ENCODE peak calls at places on chromosome 13, in four cellular contexts. One of them, this sample, is unnamed.

GRCh38 chr13:27352698-27353097 is 71.7 kb upstream of the GTF3A start:
- DNase-seq in Calu3: no peak
- DNase-seq in PC-3: no peak
- DNase-seq in progenitor cell of endocrine pancreas: no peak
- DNase-seq in this sample: no peak

GRCh38 chr13:114152831-114153371 is 20.5 kb upstream of the RASA3 start:
- DNase-seq in Calu3: no peak
- DNase-seq in PC-3: no peak
- DNase-seq in progenitor cell of endocrine pancreas: no peak
- DNase-seq in this sample: no peak

GRCh38 chr13:49248433-49249002 is 793 bp downstream of the CDADC1 start:
- DNase-seq in Calu3: peak; percentile 6
- DNase-seq in PC-3: peak; percentile 6
- DNase-seq in progenitor cell of endocrine pancreas: no peak
- DNase-seq in this sample: peak; percentile 33

GRCh38 chr13:28792992-28793391 is 27.1 kb upstream of the MTUS2 start:
- DNase-seq in Calu3: no peak
- DNase-seq in PC-3: no peak
- DNase-seq in progenitor cell of endocrine pancreas: no peak
- DNase-seq in this sample: no peak

GRCh38 chr13:36673838-36674326 is at the start of gene SERTM1:
- DNase-seq in Calu3: no peak
- DNase-seq in PC-3: no peak
- DNase-seq in progenitor cell of endocrine pancreas: peak; percentile 56
- DNase-seq in this sample: peak; percentile 29

GRCh38 chr13:20570540-20570939 is 3.6 kb downstream of the IFT88 start:
- DNase-seq in Calu3: no peak
- DNase-seq in PC-3: no peak
- DNase-seq in progenitor cell of endocrine pancreas: no peak
- DNase-seq in this sample: no peak

GRCh38 chr13:106481919-106482318 is 53.5 kb downstream of the EFNB2 start:
- DNase-seq in Calu3: no peak
- DNase-seq in PC-3: no peak
- DNase-seq in progenitor cell of endocrine pancreas: no peak
- DNase-seq in this sample: no peak

GRCh38 chr13:34358811-34359513 is 541.0 kb downstream of the RFC3 start:
- DNase-seq in Calu3: no peak
- DNase-seq in PC-3: peak; percentile 83
- DNase-seq in progenitor cell of endocrine pancreas: no peak
- DNase-seq in this sample: peak; percentile 79

GRCh38 chr13:42707596-42707995 is 73.8 kb upstream of the FAM216B start:
- DNase-seq in Calu3: no peak
- DNase-seq in PC-3: no peak
- DNase-seq in progenitor cell of endocrine pancreas: no peak
- DNase-seq in this sample: no peak

GRCh38 chr13:74825170-74825948 is 656.6 kb downstream of the TBC1D4 start:
- DNase-seq in Calu3: no peak
- DNase-seq in PC-3: peak; percentile 84
- DNase-seq in progenitor cell of endocrine pancreas: no peak
- DNase-seq in this sample: peak; percentile 92

GRCh38 chr13:84684048-84684662 is 801.9 kb upstream of the SLITRK1 start:
- DNase-seq in Calu3: no peak
- DNase-seq in PC-3: peak; percentile 33
- DNase-seq in progenitor cell of endocrine pancreas: no peak
- DNase-seq in this sample: peak; percentile 48

GRCh38 chr13:29081697-29082440 is 261.7 kb downstream of the MTUS2 start:
- DNase-seq in Calu3: no peak
- DNase-seq in PC-3: no peak
- DNase-seq in progenitor cell of endocrine pancreas: no peak
- DNase-seq in this sample: no peak

GRCh38 chr13:75469087-75469486 is 12.9 kb downstream of the TBC1D4 start:
- DNase-seq in Calu3: no peak
- DNase-seq in PC-3: no peak
- DNase-seq in progenitor cell of endocrine pancreas: no peak
- DNase-seq in this sample: no peak

GRCh38 chr13:90217275-90217674 is 1130.2 kb upstream of the MIR17HG start:
- DNase-seq in Calu3: no peak
- DNase-seq in PC-3: no peak
- DNase-seq in progenitor cell of endocrine pancreas: no peak
- DNase-seq in this sample: no peak

GRCh38 chr13:62512194-62513141 is 1096.8 kb upstream of the PCDH20 start:
- DNase-seq in Calu3: peak; percentile 13
- DNase-seq in PC-3: peak; percentile 58
- DNase-seq in progenitor cell of endocrine pancreas: no peak
- DNase-seq in this sample: peak; percentile 53

GRCh38 chr13:32354040-32354439 is 38.7 kb downstream of the BRCA2 start:
- DNase-seq in Calu3: no peak
- DNase-seq in PC-3: no peak
- DNase-seq in progenitor cell of endocrine pancreas: no peak
- DNase-seq in this sample: no peak

GRCh38 chr13:33487575-33488243 is 202.2 kb upstream of the STARD13 start:
- DNase-seq in Calu3: peak; percentile 8
- DNase-seq in PC-3: peak; percentile 54
- DNase-seq in progenitor cell of endocrine pancreas: no peak
- DNase-seq in this sample: peak; percentile 56

GRCh38 chr13:33509642-33510229 is 224.2 kb upstream of the STARD13 start:
- DNase-seq in Calu3: peak; percentile 16
- DNase-seq in PC-3: peak; percentile 23
- DNase-seq in progenitor cell of endocrine pancreas: no peak
- DNase-seq in this sample: peak; percentile 34

GRCh38 chr13:50598338-50598737 is 245.2 kb downstream of the DLEU7 start:
- DNase-seq in Calu3: no peak
- DNase-seq in PC-3: no peak
- DNase-seq in progenitor cell of endocrine pancreas: no peak
- DNase-seq in this sample: no peak

GRCh38 chr13:92829930-92830329 is 396.7 kb upstream of the GPC6 start:
- DNase-seq in Calu3: no peak
- DNase-seq in PC-3: no peak
- DNase-seq in progenitor cell of endocrine pancreas: no peak
- DNase-seq in this sample: no peak

GRCh38 chr13:74770361-74770760 is 636.2 kb upstream of the KLF12 start:
- DNase-seq in Calu3: no peak
- DNase-seq in PC-3: peak; percentile 78
- DNase-seq in progenitor cell of endocrine pancreas: no peak
- DNase-seq in this sample: peak; percentile 75

GRCh38 chr13:94711561-94712286 is 621 bp downstream of the SOX21 start:
- DNase-seq in Calu3: peak; percentile 7
- DNase-seq in PC-3: peak; percentile 27
- DNase-seq in progenitor cell of endocrine pancreas: peak; percentile 22
- DNase-seq in this sample: peak; percentile 44

GRCh38 chr13:30504081-30504480 is 38.3 kb upstream of the HMGB1 start:
- DNase-seq in Calu3: no peak
- DNase-seq in PC-3: no peak
- DNase-seq in progenitor cell of endocrine pancreas: no peak
- DNase-seq in this sample: no peak

GRCh38 chr13:45928843-45929242 is 77.3 kb upstream of the SIAH3 start:
- DNase-seq in Calu3: no peak
- DNase-seq in PC-3: peak; percentile 11
- DNase-seq in progenitor cell of endocrine pancreas: no peak
- DNase-seq in this sample: peak; percentile 58

GRCh38 chr13:73970413-73971055 is 163.7 kb downstream of the KLF12 start:
- DNase-seq in Calu3: no peak
- DNase-seq in PC-3: no peak
- DNase-seq in progenitor cell of endocrine pancreas: no peak
- DNase-seq in this sample: no peak

GRCh38 chr13:77022341-77022740 is 4.6 kb downstream of the FBXL3 start:
- DNase-seq in Calu3: no peak
- DNase-seq in PC-3: no peak
- DNase-seq in progenitor cell of endocrine pancreas: no peak
- DNase-seq in this sample: peak; percentile 24

GRCh38 chr13:88436974-88437373 is 765.8 kb downstream of the SLITRK5 start:
- DNase-seq in Calu3: no peak
- DNase-seq in PC-3: no peak
- DNase-seq in progenitor cell of endocrine pancreas: no peak
- DNase-seq in this sample: no peak

GRCh38 chr13:101845501-101846012 is 393.1 kb downstream of the ITGBL1 start:
- DNase-seq in Calu3: peak; percentile 0
- DNase-seq in PC-3: peak; percentile 22
- DNase-seq in progenitor cell of endocrine pancreas: no peak
- DNase-seq in this sample: no peak

GRCh38 chr13:79309690-79310089 is 96.4 kb downstream of the RBM26 start:
- DNase-seq in Calu3: no peak
- DNase-seq in PC-3: no peak
- DNase-seq in progenitor cell of endocrine pancreas: no peak
- DNase-seq in this sample: no peak

GRCh38 chr13:37288057-37288720 is 182.7 kb upstream of the CSNK1A1L start:
- DNase-seq in Calu3: no peak
- DNase-seq in PC-3: no peak
- DNase-seq in progenitor cell of endocrine pancreas: no peak
- DNase-seq in this sample: no peak

GRCh38 chr13:23268441-23268840 is 87.7 kb downstream of the SGCG start:
- DNase-seq in Calu3: no peak
- DNase-seq in PC-3: no peak
- DNase-seq in progenitor cell of endocrine pancreas: no peak
- DNase-seq in this sample: no peak
- TF ChIP-seq CTCF in Calu3: no peak
- TF ChIP-seq CTCF in PC-3: no peak
- TF ChIP-seq CTCF in progenitor cell of endocrine pancreas: no peak
- TF ChIP-seq CTCF in this sample: no peak

DNA sequence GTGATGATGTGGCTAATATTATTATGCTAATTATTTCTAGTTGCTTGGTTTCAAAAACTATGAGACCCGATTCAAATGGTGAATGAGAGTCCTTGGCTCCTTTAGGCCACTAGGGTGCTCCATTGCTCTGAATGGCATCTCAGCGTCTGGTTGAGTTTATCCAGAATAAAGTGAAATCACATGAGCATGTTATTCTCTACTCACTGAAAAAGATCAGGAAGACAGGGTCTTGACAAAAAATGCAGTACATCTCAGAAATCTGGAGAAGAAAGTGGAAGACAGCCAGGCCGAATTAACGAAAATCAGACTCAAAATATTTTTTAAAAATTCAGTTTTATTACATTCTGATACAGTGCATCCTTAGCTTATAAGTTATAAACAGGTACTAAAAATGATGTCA is 516.2 kb downstream of the MYO16 start:
- DNase-seq in Calu3: no peak
- DNase-seq in PC-3: peak; percentile 74
- DNase-seq in progenitor cell of endocrine pancreas: no peak
- DNase-seq in this sample: peak; percentile 81
- TF ChIP-seq CTCF in Calu3: no peak
- TF ChIP-seq CTCF in PC-3: peak; percentile 87
- TF ChIP-seq CTCF in progenitor cell of endocrine pancreas: peak; percentile 76
- TF ChIP-seq CTCF in this sample: peak; percentile 96

GRCh38 chr13:99766641-99767045 is 204.9 kb downstream of the ZIC5 start:
- DNase-seq in Calu3: no peak
- DNase-seq in PC-3: no peak
- DNase-seq in progenitor cell of endocrine pancreas: no peak
- DNase-seq in this sample: no peak
- TF ChIP-seq CTCF in Calu3: no peak
- TF ChIP-seq CTCF in PC-3: no peak
- TF ChIP-seq CTCF in progenitor cell of endocrine pancreas: peak; percentile 47
- TF ChIP-seq CTCF in this sample: no peak

DNA sequence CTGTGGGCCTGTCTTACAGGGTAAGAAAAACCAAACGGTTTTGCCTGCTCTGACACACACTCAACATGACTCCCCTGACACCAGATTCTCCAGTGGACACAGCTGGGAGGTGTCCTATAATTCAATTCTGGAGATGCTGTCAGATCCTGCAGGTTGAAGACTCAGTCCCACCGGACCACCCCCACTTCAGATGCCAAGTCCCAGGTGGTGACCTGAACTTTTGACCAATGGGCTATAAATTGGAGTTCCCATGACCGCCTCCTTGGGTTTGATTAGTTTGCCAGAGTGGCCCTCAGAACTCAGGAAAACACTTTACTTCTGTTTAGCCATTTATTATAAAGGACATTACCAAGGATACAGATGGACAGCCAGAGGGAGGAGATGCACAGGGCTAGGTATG is 52.6 kb downstream of the RGCC start:
- DNase-seq in Calu3: no peak
- DNase-seq in PC-3: no peak
- DNase-seq in progenitor cell of endocrine pancreas: no peak
- DNase-seq in this sample: no peak
- TF ChIP-seq CTCF in Calu3: no peak
- TF ChIP-seq CTCF in PC-3: no peak
- TF ChIP-seq CTCF in progenitor cell of endocrine pancreas: no peak
- TF ChIP-seq CTCF in this sample: no peak

GRCh38 chr13:99061411-99061810 is 83.5 kb upstream of the DOCK9 start:
- DNase-seq in Calu3: no peak
- DNase-seq in PC-3: no peak
- DNase-seq in progenitor cell of endocrine pancreas: no peak
- DNase-seq in this sample: no peak
- TF ChIP-seq CTCF in Calu3: no peak
- TF ChIP-seq CTCF in PC-3: no peak
- TF ChIP-seq CTCF in progenitor cell of endocrine pancreas: no peak
- TF ChIP-seq CTCF in this sample: no peak

GRCh38 chr13:110323986-110324749 is 17.1 kb downstream of the COL4A2 start:
- DNase-seq in Calu3: no peak
- DNase-seq in PC-3: no peak
- DNase-seq in progenitor cell of endocrine pancreas: no peak
- DNase-seq in this sample: no peak

GRCh38 chr13:110328509-110328908 is 21.4 kb downstream of the COL4A2 start:
- DNase-seq in Calu3: no peak
- DNase-seq in PC-3: no peak
- DNase-seq in progenitor cell of endocrine pancreas: no peak
- DNase-seq in this sample: no peak

GRCh38 chr13:110327036-110327790 is 20.1 kb downstream of the COL4A2 start:
- DNase-seq in Calu3: no peak
- DNase-seq in PC-3: no peak
- DNase-seq in progenitor cell of endocrine pancreas: no peak
- DNase-seq in this sample: no peak

GRCh38 chr13:110329258-110329657 is 22.2 kb downstream of the COL4A2 start:
- DNase-seq in Calu3: no peak
- DNase-seq in PC-3: no peak
- DNase-seq in progenitor cell of endocrine pancreas: no peak
- DNase-seq in this sample: no peak

GRCh38 chr13:110326263-110326904 is 19.3 kb downstream of the COL4A2 start:
- DNase-seq in Calu3: no peak
- DNase-seq in PC-3: no peak
- DNase-seq in progenitor cell of endocrine pancreas: no peak
- DNase-seq in this sample: peak; percentile 34
- TF ChIP-seq CTCF in Calu3: no peak
- TF ChIP-seq CTCF in PC-3: no peak
- TF ChIP-seq CTCF in progenitor cell of endocrine pancreas: no peak
- TF ChIP-seq CTCF in this sample: peak; percentile 12